ENCODE peak calls at places on chromosomes 16 and 17, in six cellular contexts. R is astrocyte of the spinal cord, G is dorsolateral prefrontal cortex, H is A549, M is pancreas, Q is GM06990. D is an unnamed sample.

GRCh38 chr17:61160789-61161440 is 238.7 kb upstream of the TBX2 start:
- DNase-seq in R (no peak), G (no peak), H (no peak), M (no peak), Q (no peak), D (no peak)

GRCh38 chr17:57016764-57017116 is 38.8 kb downstream of the SCPEP1 start:
- DNase-seq in R (peak; percentile 95), G (no peak), H (no peak), M (no peak), Q (no peak), D (no peak)

GRCh38 chr17:17900615-17901520 is 64.1 kb upstream of the SREBF1 start:
- DNase-seq in R (peak; percentile 98), G (peak; percentile 52), H (peak; percentile 83), M (peak; percentile 54), Q (no peak), D (no peak)

GRCh38 chr16:21233521-21234150 is at the start of gene ANKS4B:
- DNase-seq in R (no peak), G (no peak), H (no peak), M (peak; percentile 22), Q (no peak), D (no peak)

GRCh38 chr17:77320046-77320445 is 179.3 kb downstream of the SEC14L1 start:
- DNase-seq in R (peak; percentile 57), G (peak; percentile 36), H (no peak), M (no peak), Q (no peak), D (no peak)

GRCh38 chr17:29571486-29571882 is 3.0 kb downstream of the TP53I13 start:
- DNase-seq in R (no peak), G (no peak), H (no peak), M (no peak), Q (no peak), D (no peak)

GRCh38 chr17:7293821-7294613 is 422 bp downstream of the YBX2 start:
- DNase-seq in R (no peak), G (no peak), H (no peak), M (peak; percentile 73), Q (no peak), D (no peak)

GRCh38 chr16:20879175-20880053 is 20.7 kb downstream of the DCUN1D3 start:
- DNase-seq in R (peak; percentile 57), G (no peak), H (peak; percentile 48), M (no peak), Q (peak; percentile 41), D (peak; percentile 38)

GRCh38 chr17:17822189-17822978 is 14.4 kb downstream of the SREBF1 start:
- DNase-seq in R (peak; percentile 91), G (peak; percentile 88), H (no peak), M (peak; percentile 82), Q (no peak), D (no peak)

GRCh38 chr17:63621684-63622570 is at the start of gene MAP3K3:
- DNase-seq in R (peak; percentile 100), G (peak; percentile 100), H (peak; percentile 100), M (peak; percentile 97), Q (peak; percentile 96), D (peak; percentile 99)
- TF ChIP-seq CTCF in R (peak; percentile 13), G (peak; percentile 48), H (no peak), M (no peak), Q (peak; percentile 28), D (no peak)

GRCh38 chr17:79101111-79101673 is 26.6 kb downstream of the ENGASE start:
- DNase-seq in R (no peak), G (no peak), H (no peak), M (no peak), Q (no peak), D (no peak)
- TF ChIP-seq CTCF in R (no peak), G (no peak), H (no peak), M (no peak), Q (no peak), D (no peak)

GRCh38 chr17:28405632-28406477 is at the start of gene SLC46A1:
- DNase-seq in R (peak; percentile 5), G (peak; percentile 83), H (peak; percentile 76), M (peak; percentile 73), Q (peak; percentile 77), D (peak; percentile 90)

GRCh38 chr17:28406478-28406824 is 439 bp upstream of the SLC46A1 start:
- DNase-seq in R (no peak), G (no peak), H (no peak), M (no peak), Q (no peak), D (no peak)

GRCh38 chr17:28404812-28405570 is 1.0 kb downstream of the SLC46A1 start:
- DNase-seq in R (no peak), G (no peak), H (no peak), M (peak; percentile 70), Q (no peak), D (no peak)

GRCh38 chr17:28407974-28408306 is 1.9 kb upstream of the SLC46A1 start:
- DNase-seq in R (no peak), G (no peak), H (no peak), M (no peak), Q (no peak), D (no peak)

DNA sequence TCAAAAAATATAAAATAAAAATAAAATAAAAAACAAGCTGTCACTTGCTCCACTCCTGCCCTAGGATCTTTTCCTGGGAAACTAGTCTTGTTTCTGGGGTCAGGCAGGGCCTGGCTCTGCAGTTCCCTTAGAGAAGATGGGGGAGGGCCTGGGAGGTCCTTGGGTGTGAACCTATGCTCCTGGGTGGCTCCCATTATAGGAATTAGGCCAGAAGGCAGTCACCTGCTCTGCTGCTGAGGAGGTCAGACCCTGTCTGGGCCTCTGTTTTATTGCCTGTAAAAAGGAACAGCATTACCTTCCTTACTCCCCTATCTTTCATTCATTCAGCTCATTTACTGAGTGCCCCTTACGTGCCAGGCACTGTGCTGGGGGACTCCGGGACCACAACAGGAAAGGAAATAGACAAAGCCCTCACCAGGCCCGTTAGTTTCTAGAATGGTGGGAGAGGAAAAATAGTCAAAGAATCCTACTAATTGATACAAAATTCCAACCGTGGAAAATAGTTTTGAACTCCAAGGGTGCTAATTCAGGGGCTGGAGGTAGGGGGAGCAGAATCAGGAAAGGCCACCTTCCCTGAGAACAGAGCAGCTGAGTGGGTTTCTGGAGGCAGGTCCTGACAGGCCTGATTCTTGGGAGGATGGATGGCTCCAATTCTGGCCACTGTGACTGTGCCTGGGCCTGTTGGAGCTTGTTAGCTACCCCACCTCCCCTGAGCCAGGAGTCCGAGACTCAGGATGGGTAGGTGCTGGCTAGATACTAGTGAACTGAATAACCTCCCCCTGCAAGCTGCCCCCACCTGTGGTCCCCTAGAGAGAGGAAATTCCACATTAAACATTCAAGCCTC is 1.3 kb upstream of the SLC46A1 start:
- DNase-seq in R (no peak), G (no peak), H (no peak), M (no peak), Q (no peak), D (no peak)
- TF ChIP-seq CTCF in R (no peak), G (no peak), H (no peak), M (no peak), Q (no peak), D (no peak)

GRCh38 chr16:1073566-1074378 is 1.2 kb downstream of the SSTR5 start:
- DNase-seq in R (no peak), G (no peak), H (no peak), M (no peak), Q (no peak), D (no peak)
- TF ChIP-seq CTCF in R (no peak), G (no peak), H (peak; percentile 29), M (no peak), Q (no peak), D (no peak)

GRCh38 chr17:69240201-69240600 is 11.6 kb upstream of the ABCA10 start:
- DNase-seq in R (no peak), G (no peak), H (no peak), M (no peak), Q (no peak), D (no peak)
- TF ChIP-seq CTCF in R (no peak), G (no peak), H (no peak), M (no peak), Q (no peak), D (no peak)

GRCh38 chr16:50622643-50623369 is 58.3 kb downstream of the SNX20 start:
- DNase-seq in R (no peak), G (no peak), H (no peak), M (peak; percentile 8), Q (no peak), D (no peak)
- TF ChIP-seq CTCF in R (no peak), G (no peak), H (no peak), M (no peak), Q (no peak), D (no peak)

GRCh38 chr16:8517280-8517679 is 73.0 kb downstream of the TMEM114 start:
- DNase-seq in R (no peak), G (no peak), H (no peak), M (no peak), Q (no peak), D (no peak)

GRCh38 chr16:8519643-8520042 is 70.7 kb downstream of the TMEM114 start:
- DNase-seq in R (no peak), G (no peak), H (no peak), M (no peak), Q (no peak), D (no peak)

GRCh38 chr16:8522757-8523156 is 67.6 kb downstream of the TMEM114 start:
- DNase-seq in R (no peak), G (no peak), H (no peak), M (no peak), Q (no peak), D (no peak)

GRCh38 chr16:8516471-8516870 is 73.8 kb downstream of the TMEM114 start:
- DNase-seq in R (no peak), G (no peak), H (no peak), M (no peak), Q (no peak), D (no peak)

GRCh38 chr16:8519179-8519578 is 71.1 kb downstream of the TMEM114 start:
- DNase-seq in R (no peak), G (no peak), H (no peak), M (peak; percentile 30), Q (no peak), D (no peak)
- TF ChIP-seq CTCF in R (no peak), G (no peak), H (no peak), M (no peak), Q (no peak), D (no peak)

DNA sequence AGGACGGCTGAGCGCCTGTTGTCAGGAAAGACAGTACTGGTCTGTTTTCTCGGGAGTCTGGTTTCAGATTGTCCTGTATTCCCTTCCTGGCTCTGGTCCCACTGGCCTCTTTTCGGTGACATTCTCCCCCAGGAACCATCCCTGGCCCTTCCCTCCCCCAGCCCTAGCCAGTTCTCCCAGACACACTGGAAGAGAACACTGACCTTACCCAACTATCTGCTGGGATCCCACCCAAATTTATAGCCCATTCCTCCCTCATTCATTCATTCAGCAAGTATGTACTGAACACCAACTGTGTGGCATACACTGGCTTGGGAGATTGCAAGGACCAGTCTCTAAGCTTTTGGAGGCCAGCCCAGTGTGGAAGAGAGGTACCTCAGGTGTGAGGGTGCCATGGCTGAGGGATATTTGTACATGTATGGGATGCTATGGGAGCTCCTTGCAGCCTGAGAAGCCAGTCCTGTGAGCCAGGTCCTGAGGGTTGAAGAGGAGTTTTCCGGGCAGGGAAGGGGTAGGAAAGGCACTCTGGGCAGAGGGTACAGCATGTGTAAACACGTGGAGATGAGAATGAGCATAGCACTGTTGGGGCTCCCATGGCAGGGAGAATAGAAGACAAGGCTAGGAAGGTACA is 5.2 kb downstream of the RND2 start:
- DNase-seq in R (no peak), G (no peak), H (no peak), M (no peak), Q (no peak), D (no peak)
- TF ChIP-seq CTCF in R (no peak), G (no peak), H (no peak), M (no peak), Q (no peak), D (no peak)

GRCh38 chr17:65554568-65555223 is 6.8 kb downstream of the AXIN2 start:
- DNase-seq in R (peak; percentile 35), G (no peak), H (no peak), M (no peak), Q (no peak), D (no peak)
- TF ChIP-seq CTCF in R (peak; percentile 20), G (peak; percentile 37), H (no peak), M (no peak), Q (no peak), D (no peak)

D was measured in GM13976.